ENCODE peak calls at places on chromosomes 6 and 20, in seven cellular contexts. One of them, this sample, is unnamed.

GRCh38 chr6:166025149-166025898 is 142.3 kb downstream of the TBXT start:
- DNase-seq in mesendoderm: no peak
- DNase-seq in IMR-90: peak
- DNase-seq in H1: no peak
- DNase-seq in H9: no peak
- DNase-seq in mesenchymal stem cell: peak
- DNase-seq in trophoblast cell: no peak
- DNase-seq in this sample: no peak

GRCh38 chr6:84696181-84696580 is 68.2 kb downstream of the TBX18 start:
- DNase-seq in H1: no peak
- DNase-seq in mesenchymal stem cell: no peak
- DNase-seq in H9: no peak
- DNase-seq in mesendoderm: no peak
- DNase-seq in IMR-90: no peak
- DNase-seq in trophoblast cell: no peak
- DNase-seq in this sample: no peak

GRCh38 chr6:11410539-11411307 is 126.8 kb upstream of the TMEM170B start:
- DNase-seq in IMR-90: no peak
- DNase-seq in mesenchymal stem cell: no peak
- DNase-seq in H9: no peak
- DNase-seq in H1: no peak
- DNase-seq in mesendoderm: no peak
- DNase-seq in trophoblast cell: no peak
- DNase-seq in this sample: no peak

GRCh38 chr20:36504295-36504694 is 37.0 kb upstream of the MYL9 start:
- DNase-seq in mesendoderm: no peak
- DNase-seq in H1: no peak
- DNase-seq in IMR-90: no peak
- DNase-seq in H9: no peak
- DNase-seq in trophoblast cell: peak
- DNase-seq in mesenchymal stem cell: no peak
- DNase-seq in this sample: no peak

GRCh38 chr6:144528605-144529425 is 243.7 kb downstream of the UTRN start:
- DNase-seq in IMR-90: peak
- DNase-seq in mesenchymal stem cell: peak
- DNase-seq in mesendoderm: peak
- DNase-seq in H9: peak
- DNase-seq in H1: no peak
- DNase-seq in trophoblast cell: no peak
- DNase-seq in this sample: peak

GRCh38 chr20:45067558-45067957 is 33.4 kb downstream of the KCNS1 start:
- DNase-seq in H1: no peak
- DNase-seq in mesenchymal stem cell: peak
- DNase-seq in mesendoderm: no peak
- DNase-seq in H9: no peak
- DNase-seq in trophoblast cell: peak
- DNase-seq in IMR-90: no peak
- DNase-seq in this sample: no peak

GRCh38 chr6:169145991-169146501 is 107.6 kb downstream of the THBS2 start:
- DNase-seq in trophoblast cell: peak
- DNase-seq in H9: no peak
- DNase-seq in mesendoderm: no peak
- DNase-seq in IMR-90: peak
- DNase-seq in H1: no peak
- DNase-seq in mesenchymal stem cell: no peak
- DNase-seq in this sample: no peak

GRCh38 chr6:7696061-7696460 is 29.8 kb upstream of the BMP6 start:
- DNase-seq in mesenchymal stem cell: no peak
- DNase-seq in H1: no peak
- DNase-seq in H9: no peak
- DNase-seq in mesendoderm: no peak
- DNase-seq in IMR-90: no peak
- DNase-seq in trophoblast cell: no peak
- DNase-seq in this sample: no peak

GRCh38 chr6:139756381-139756780 is 381.9 kb upstream of the CITED2 start:
- DNase-seq in H9: no peak
- DNase-seq in mesenchymal stem cell: no peak
- DNase-seq in trophoblast cell: no peak
- DNase-seq in mesendoderm: no peak
- DNase-seq in H1: no peak
- DNase-seq in IMR-90: no peak
- DNase-seq in this sample: no peak

GRCh38 chr20:31274441-31274840 is 17.0 kb downstream of the DEFB115 start:
- DNase-seq in trophoblast cell: no peak
- DNase-seq in H9: no peak
- DNase-seq in IMR-90: no peak
- DNase-seq in H1: no peak
- DNase-seq in mesenchymal stem cell: no peak
- DNase-seq in mesendoderm: no peak
- DNase-seq in this sample: no peak

GRCh38 chr6:153167026-153167891 is 36.2 kb upstream of the RGS17 start:
- DNase-seq in trophoblast cell: peak
- DNase-seq in mesenchymal stem cell: peak
- DNase-seq in H9: no peak
- DNase-seq in mesendoderm: peak
- DNase-seq in H1: no peak
- DNase-seq in IMR-90: peak
- DNase-seq in this sample: no peak

GRCh38 chr20:48295966-48296421 is 510.7 kb upstream of the SULF2 start:
- DNase-seq in trophoblast cell: peak
- DNase-seq in H9: no peak
- DNase-seq in H1: peak
- DNase-seq in IMR-90: peak
- DNase-seq in mesenchymal stem cell: peak
- DNase-seq in mesendoderm: peak
- DNase-seq in this sample: peak

GRCh38 chr6:109318328-109318876 is 63.9 kb downstream of the CD164 start:
- DNase-seq in trophoblast cell: no peak
- DNase-seq in H1: no peak
- DNase-seq in mesendoderm: no peak
- DNase-seq in IMR-90: no peak
- DNase-seq in mesenchymal stem cell: no peak
- DNase-seq in H9: no peak
- DNase-seq in this sample: no peak

GRCh38 chr6:52539607-52540006 is 37.3 kb downstream of the TRAM2 start:
- DNase-seq in H9: no peak
- DNase-seq in mesenchymal stem cell: peak
- DNase-seq in mesendoderm: no peak
- DNase-seq in trophoblast cell: peak
- DNase-seq in H1: no peak
- DNase-seq in IMR-90: peak
- DNase-seq in this sample: no peak

GRCh38 chr20:48735112-48735511 is 92.7 kb downstream of the PREX1 start:
- DNase-seq in H1: no peak
- DNase-seq in IMR-90: no peak
- DNase-seq in trophoblast cell: no peak
- DNase-seq in mesendoderm: no peak
- DNase-seq in mesenchymal stem cell: no peak
- DNase-seq in H9: no peak
- DNase-seq in this sample: no peak

GRCh38 chr20:38201356-38201755 is 36.3 kb upstream of the TGM2 start:
- DNase-seq in H1: no peak
- DNase-seq in mesenchymal stem cell: peak
- DNase-seq in H9: no peak
- DNase-seq in IMR-90: peak
- DNase-seq in mesendoderm: peak
- DNase-seq in trophoblast cell: peak
- DNase-seq in this sample: no peak

GRCh38 chr6:7238900-7239589 is 74.0 kb downstream of the SSR1 start:
- DNase-seq in IMR-90: peak
- DNase-seq in mesendoderm: peak
- DNase-seq in trophoblast cell: peak
- DNase-seq in H1: no peak
- DNase-seq in H9: peak
- DNase-seq in mesenchymal stem cell: peak
- DNase-seq in this sample: peak

GRCh38 chr20:17648782-17649730 is 33.0 kb downstream of the RRBP1 start:
- DNase-seq in mesendoderm: no peak
- DNase-seq in H1: no peak
- DNase-seq in IMR-90: no peak
- DNase-seq in H9: no peak
- DNase-seq in mesenchymal stem cell: peak
- DNase-seq in trophoblast cell: no peak
- DNase-seq in this sample: no peak

DNA sequence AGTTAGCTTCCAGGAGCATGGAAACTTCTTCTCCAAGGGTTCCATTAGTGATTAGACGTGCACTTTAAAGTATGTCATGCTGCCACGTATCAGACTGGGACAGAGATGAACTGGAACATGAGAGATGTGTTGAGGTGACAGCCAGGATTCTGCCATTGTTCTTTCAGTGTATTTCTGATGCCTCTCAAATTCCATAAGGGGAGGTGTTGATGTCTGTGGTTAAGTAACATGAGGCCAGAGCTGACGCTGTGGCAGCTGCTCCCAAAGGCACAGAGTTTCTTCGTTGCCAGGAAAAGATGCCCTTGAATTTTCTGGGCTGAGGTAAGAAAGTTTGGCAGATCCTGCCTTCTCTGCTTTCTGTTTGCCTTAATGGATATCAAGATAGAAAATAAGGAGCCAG is 63.5 kb downstream of the TRMT6 start:
- DNase-seq in IMR-90: no peak
- DNase-seq in H9: no peak
- DNase-seq in H1: no peak
- DNase-seq in trophoblast cell: no peak
- DNase-seq in mesenchymal stem cell: no peak
- DNase-seq in mesendoderm: no peak
- DNase-seq in this sample: no peak
- H3K23ac ChIP-seq in IMR-90: no peak
- H3K23ac ChIP-seq in H9: no peak
- H3K23ac ChIP-seq in H1: no peak
- H3K23ac ChIP-seq in trophoblast cell: no peak
- H3K23ac ChIP-seq in mesenchymal stem cell: no peak
- H3K23ac ChIP-seq in mesendoderm: no peak
- H3K23ac ChIP-seq in this sample: no peak

GRCh38 chr20:53927990-53928389 is 142.4 kb downstream of the BCAS1 start:
- DNase-seq in IMR-90: no peak
- DNase-seq in H1: no peak
- DNase-seq in trophoblast cell: no peak
- DNase-seq in H9: no peak
- DNase-seq in mesendoderm: no peak
- DNase-seq in mesenchymal stem cell: no peak
- DNase-seq in this sample: no peak
- H2BK120ac ChIP-seq in IMR-90: peak
- H2BK120ac ChIP-seq in H1: no peak
- H2BK120ac ChIP-seq in trophoblast cell: no peak
- H2BK120ac ChIP-seq in H9: no peak
- H2BK120ac ChIP-seq in mesendoderm: no peak
- H2BK120ac ChIP-seq in mesenchymal stem cell: peak
- H2BK120ac ChIP-seq in this sample: no peak

GRCh38 chr6:28750926-28751458 is 172.8 kb downstream of the TRIM27 start:
- DNase-seq in mesenchymal stem cell: no peak
- DNase-seq in IMR-90: no peak
- DNase-seq in mesendoderm: no peak
- DNase-seq in trophoblast cell: no peak
- DNase-seq in H1: no peak
- DNase-seq in H9: no peak
- DNase-seq in this sample: no peak
- H3K23ac ChIP-seq in mesenchymal stem cell: no peak
- H3K23ac ChIP-seq in IMR-90: no peak
- H3K23ac ChIP-seq in mesendoderm: no peak
- H3K23ac ChIP-seq in trophoblast cell: no peak
- H3K23ac ChIP-seq in H1: no peak
- H3K23ac ChIP-seq in H9: no peak
- H3K23ac ChIP-seq in this sample: no peak

DNA sequence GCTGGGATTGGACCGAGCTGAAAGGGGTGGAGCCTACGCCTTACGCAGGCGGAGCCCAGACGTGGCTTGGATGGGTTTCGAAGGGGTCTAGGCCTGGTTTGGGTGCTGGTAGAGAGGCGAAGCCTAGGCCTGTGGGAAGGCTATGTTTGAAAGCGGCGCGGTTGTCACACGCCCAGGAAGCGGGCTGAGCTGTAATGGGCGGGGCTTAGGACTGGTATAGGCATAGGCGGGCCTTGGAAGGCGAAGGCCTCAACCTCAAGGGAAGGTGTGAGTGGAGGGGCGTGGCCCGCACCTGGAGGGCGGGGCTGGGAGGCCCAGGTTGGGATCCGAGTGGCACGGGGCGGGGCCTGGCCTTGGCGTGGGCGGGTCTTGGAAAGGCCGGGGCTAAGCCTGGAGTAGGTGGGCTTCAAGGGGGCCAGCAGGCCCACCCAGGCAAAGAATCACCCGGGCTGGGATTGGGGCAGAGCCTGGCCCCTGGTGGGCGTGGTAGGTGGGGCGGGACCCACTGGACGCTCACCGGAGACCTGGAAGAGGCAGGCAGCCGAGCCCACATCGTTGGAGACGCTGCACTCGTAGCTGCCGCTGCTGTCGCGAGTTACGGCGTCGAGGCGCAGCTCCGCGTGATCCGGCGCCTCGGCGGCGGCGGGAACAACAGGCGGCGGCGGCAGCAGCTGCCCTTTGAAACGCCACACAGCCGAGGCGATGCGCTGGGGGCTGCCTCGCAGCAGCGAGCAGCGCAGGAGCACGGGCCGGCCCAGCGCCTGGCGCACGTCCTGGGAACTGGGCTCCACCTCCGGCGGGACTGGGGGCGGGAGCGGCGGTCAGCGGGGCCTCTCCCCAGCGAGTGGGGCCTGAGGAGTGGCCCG is 49.0 kb downstream of the MDGA1 start:
- DNase-seq in mesenchymal stem cell: peak
- DNase-seq in IMR-90: no peak
- DNase-seq in mesendoderm: peak
- DNase-seq in trophoblast cell: peak
- DNase-seq in H1: peak
- DNase-seq in H9: peak
- DNase-seq in this sample: peak
- H2BK120ac ChIP-seq in mesenchymal stem cell: no peak
- H2BK120ac ChIP-seq in IMR-90: no peak
- H2BK120ac ChIP-seq in mesendoderm: no peak
- H2BK120ac ChIP-seq in trophoblast cell: no peak
- H2BK120ac ChIP-seq in H1: no peak
- H2BK120ac ChIP-seq in H9: no peak
- H2BK120ac ChIP-seq in this sample: peak

GRCh38 chr6:70266142-70266541 is 36.7 kb downstream of the COL9A1 start:
- DNase-seq in H1: no peak
- DNase-seq in mesenchymal stem cell: no peak
- DNase-seq in mesendoderm: no peak
- DNase-seq in H9: no peak
- DNase-seq in IMR-90: no peak
- DNase-seq in trophoblast cell: no peak
- DNase-seq in this sample: no peak
- H3K23ac ChIP-seq in H1: no peak
- H3K23ac ChIP-seq in mesenchymal stem cell: no peak
- H3K23ac ChIP-seq in mesendoderm: no peak
- H3K23ac ChIP-seq in H9: no peak
- H3K23ac ChIP-seq in IMR-90: no peak
- H3K23ac ChIP-seq in trophoblast cell: no peak
- H3K23ac ChIP-seq in this sample: no peak

DNA sequence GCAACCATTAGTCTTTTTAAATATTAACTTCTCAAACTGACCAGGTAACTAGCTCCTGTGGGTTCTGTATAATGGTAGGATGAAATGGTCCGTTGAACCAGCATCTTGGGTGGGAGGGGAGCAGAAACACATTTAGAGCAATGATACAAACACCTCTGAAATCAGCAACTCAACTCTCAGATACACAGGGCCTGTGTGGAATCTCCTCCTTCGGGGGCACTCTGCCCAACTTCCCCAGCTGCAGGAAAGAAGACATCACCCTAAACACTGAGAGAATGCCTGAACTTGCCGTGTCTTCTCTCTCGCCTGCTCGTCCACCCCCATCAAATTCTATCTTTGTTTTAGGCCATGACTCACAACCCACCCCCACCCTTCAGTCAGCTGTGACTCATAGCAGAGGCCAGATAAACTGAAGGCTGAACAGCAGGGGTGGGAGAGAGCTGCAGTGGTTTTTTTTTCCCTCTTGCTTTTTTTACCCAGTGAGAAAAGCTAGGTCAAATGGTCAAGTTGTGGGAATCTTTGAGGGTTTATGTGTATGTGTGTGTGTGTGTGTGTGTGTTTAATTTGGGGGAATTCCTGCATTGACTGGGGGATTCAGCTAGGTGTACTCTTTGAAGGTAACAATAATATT is 593.4 kb upstream of the JAG1 start:
- DNase-seq in H1: peak
- DNase-seq in IMR-90: peak
- DNase-seq in H9: peak
- DNase-seq in trophoblast cell: peak
- DNase-seq in mesenchymal stem cell: peak
- DNase-seq in mesendoderm: peak
- DNase-seq in this sample: peak
- H2BK120ac ChIP-seq in H1: no peak
- H2BK120ac ChIP-seq in IMR-90: peak
- H2BK120ac ChIP-seq in H9: no peak
- H2BK120ac ChIP-seq in trophoblast cell: peak
- H2BK120ac ChIP-seq in mesenchymal stem cell: no peak
- H2BK120ac ChIP-seq in mesendoderm: no peak
- H2BK120ac ChIP-seq in this sample: no peak

This sample was measured in neuronal stem cell.